ENCODE peak calls at places on chromosomes 13 and 19, in four cellular contexts. One of them, this sample, is unnamed.

GRCh38 chr13:113138792-113139551 is 16.4 kb downstream of the F10 start:
- DNase-seq in tibial nerve: no peak
- DNase-seq in breast epithelium: no peak
- DNase-seq in osteoblast: peak; percentile 49
- DNase-seq in this sample: no peak

GRCh38 chr13:51731759-51732158 is 72.2 kb downstream of the DHRS12 start:
- DNase-seq in tibial nerve: no peak
- DNase-seq in breast epithelium: no peak
- DNase-seq in osteoblast: peak; percentile 77
- DNase-seq in this sample: no peak

GRCh38 chr13:45162821-45163220 is 38.0 kb downstream of the KCTD4 start:
- DNase-seq in tibial nerve: no peak
- DNase-seq in breast epithelium: no peak
- DNase-seq in osteoblast: peak; percentile 84
- DNase-seq in this sample: no peak

GRCh38 chr13:48144413-48145035 is 49.6 kb upstream of the MED4 start:
- DNase-seq in tibial nerve: no peak
- DNase-seq in breast epithelium: no peak
- DNase-seq in osteoblast: peak; percentile 23
- DNase-seq in this sample: peak; percentile 37

GRCh38 chr19:53504903-53505302 is 33.0 kb upstream of the ZNF331 start:
- DNase-seq in tibial nerve: no peak
- DNase-seq in breast epithelium: no peak
- DNase-seq in osteoblast: peak; percentile 19
- DNase-seq in this sample: no peak

GRCh38 chr13:59374720-59375119 is 789.0 kb downstream of the DIAPH3 start:
- DNase-seq in tibial nerve: no peak
- DNase-seq in breast epithelium: no peak
- DNase-seq in osteoblast: no peak
- DNase-seq in this sample: no peak

GRCh38 chr13:25137624-25137892 is 34.5 kb downstream of the AMER2 start:
- DNase-seq in tibial nerve: no peak
- DNase-seq in breast epithelium: no peak
- DNase-seq in osteoblast: no peak
- DNase-seq in this sample: no peak

GRCh38 chr13:37453246-37453645 is 145.3 kb downstream of the POSTN start:
- DNase-seq in tibial nerve: no peak
- DNase-seq in breast epithelium: no peak
- DNase-seq in osteoblast: no peak
- DNase-seq in this sample: no peak

GRCh38 chr19:49767967-49768581 is 1.3 kb downstream of the AP2A1 start:
- DNase-seq in tibial nerve: no peak
- DNase-seq in breast epithelium: no peak
- DNase-seq in osteoblast: no peak
- DNase-seq in this sample: no peak

GRCh38 chr13:41244555-41244954 is 18.8 kb downstream of the MTRF1 start:
- DNase-seq in tibial nerve: no peak
- DNase-seq in breast epithelium: no peak
- DNase-seq in osteoblast: no peak
- DNase-seq in this sample: no peak

GRCh38 chr19:35641515-35642151 is at the start of gene ETV2:
- DNase-seq in tibial nerve: no peak
- DNase-seq in breast epithelium: no peak
- DNase-seq in osteoblast: peak; percentile 77
- DNase-seq in this sample: peak; percentile 44

GRCh38 chr19:572140-572890 is at the start of gene BSG:
- DNase-seq in tibial nerve: peak; percentile 97
- DNase-seq in breast epithelium: peak; percentile 98
- DNase-seq in osteoblast: peak; percentile 100
- DNase-seq in this sample: peak; percentile 99

GRCh38 chr13:88376762-88377388 is 705.7 kb downstream of the SLITRK5 start:
- DNase-seq in tibial nerve: no peak
- DNase-seq in breast epithelium: no peak
- DNase-seq in osteoblast: no peak
- DNase-seq in this sample: no peak

GRCh38 chr19:41701401-41702075 is 6.9 kb upstream of the CEACAM5 start:
- DNase-seq in tibial nerve: no peak
- DNase-seq in breast epithelium: no peak
- DNase-seq in osteoblast: no peak
- DNase-seq in this sample: no peak

GRCh38 chr19:28466107-28467045 is 746.6 kb downstream of the UQCRFS1 start:
- DNase-seq in tibial nerve: peak; percentile 82
- DNase-seq in breast epithelium: no peak
- DNase-seq in osteoblast: peak; percentile 79
- DNase-seq in this sample: peak; percentile 52

GRCh38 chr19:53849237-53849676 is 18.4 kb upstream of the MYADM start:
- DNase-seq in tibial nerve: peak; percentile 15
- DNase-seq in breast epithelium: no peak
- DNase-seq in osteoblast: peak; percentile 35
- DNase-seq in this sample: no peak

GRCh38 chr13:51643882-51644281 is 59.6 kb downstream of the WDFY2 start:
- DNase-seq in tibial nerve: no peak
- DNase-seq in breast epithelium: no peak
- DNase-seq in osteoblast: peak; percentile 51
- DNase-seq in this sample: no peak

GRCh38 chr19:19459099-19459498 is 53.6 kb downstream of the GATAD2A start:
- DNase-seq in tibial nerve: no peak
- DNase-seq in breast epithelium: no peak
- DNase-seq in osteoblast: no peak
- DNase-seq in this sample: peak; percentile 41

GRCh38 chr13:40340368-40341085 is 325.9 kb downstream of the FOXO1 start:
- DNase-seq in tibial nerve: no peak
- DNase-seq in breast epithelium: no peak
- DNase-seq in osteoblast: no peak
- DNase-seq in this sample: no peak

GRCh38 chr13:39038569-39038898 is 278 bp downstream of the NHLRC3 start:
- DNase-seq in tibial nerve: no peak
- DNase-seq in breast epithelium: no peak
- DNase-seq in osteoblast: peak; percentile 22
- DNase-seq in this sample: peak; percentile 62

GRCh38 chr13:64675256-64675892 is 2554.8 kb downstream of the PCDH9 start:
- DNase-seq in tibial nerve: no peak
- DNase-seq in breast epithelium: no peak
- DNase-seq in osteoblast: peak; percentile 43
- DNase-seq in this sample: no peak

GRCh38 chr13:75798353-75799245 is 162.5 kb downstream of the LMO7 start:
- DNase-seq in tibial nerve: no peak
- DNase-seq in breast epithelium: no peak
- DNase-seq in osteoblast: no peak
- DNase-seq in this sample: no peak

GRCh38 chr13:36244990-36245389 is 30.6 kb upstream of the SOHLH2 start:
- DNase-seq in tibial nerve: no peak
- DNase-seq in breast epithelium: no peak
- DNase-seq in osteoblast: no peak
- DNase-seq in this sample: no peak

GRCh38 chr19:18072335-18072734 is 14.4 kb downstream of the IL12RB1 start:
- DNase-seq in tibial nerve: no peak
- DNase-seq in breast epithelium: no peak
- DNase-seq in osteoblast: no peak
- DNase-seq in this sample: no peak

GRCh38 chr13:27406178-27406939 is 18.1 kb upstream of the GTF3A start:
- DNase-seq in tibial nerve: peak; percentile 17
- DNase-seq in breast epithelium: no peak
- DNase-seq in osteoblast: no peak
- DNase-seq in this sample: peak; percentile 44

GRCh38 chr13:27403252-27403678 is 21.2 kb upstream of the GTF3A start:
- DNase-seq in tibial nerve: no peak
- DNase-seq in breast epithelium: no peak
- DNase-seq in osteoblast: peak; percentile 85
- DNase-seq in this sample: no peak

GRCh38 chr13:27405521-27406134 is 18.8 kb upstream of the GTF3A start:
- DNase-seq in tibial nerve: no peak
- DNase-seq in breast epithelium: no peak
- DNase-seq in osteoblast: no peak
- DNase-seq in this sample: no peak

GRCh38 chr13:27403727-27404385 is 20.6 kb upstream of the GTF3A start:
- DNase-seq in tibial nerve: no peak
- DNase-seq in breast epithelium: no peak
- DNase-seq in osteoblast: no peak
- DNase-seq in this sample: no peak

DNA sequence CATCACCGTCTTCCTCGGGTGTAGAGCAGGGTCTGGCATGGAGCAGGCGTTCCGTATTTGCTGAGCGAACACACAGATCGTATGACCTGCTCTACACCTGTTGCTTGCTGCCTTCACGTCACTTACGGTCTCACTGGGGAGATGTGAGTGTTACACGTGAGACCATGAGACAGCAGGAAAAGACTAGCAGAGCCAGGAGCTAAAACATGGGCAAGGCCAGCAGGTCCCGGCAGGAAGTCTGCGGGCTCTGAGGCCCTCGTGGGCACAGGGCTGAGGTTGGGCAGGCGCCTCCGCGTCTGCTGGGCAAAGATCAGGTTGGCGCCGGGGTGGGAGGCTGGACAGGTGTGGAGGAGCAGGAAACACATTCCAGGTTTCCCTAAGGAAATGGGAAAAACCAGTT is 19.7 kb upstream of the GTF3A start:
- DNase-seq in tibial nerve: no peak
- DNase-seq in breast epithelium: no peak
- DNase-seq in osteoblast: no peak
- DNase-seq in this sample: no peak
- H3K27ac ChIP-seq in tibial nerve: no peak overlapping the region
- H3K27ac ChIP-seq in breast epithelium: no peak overlapping the region
- H3K27ac ChIP-seq in osteoblast: no peak overlapping the region
- H3K27ac ChIP-seq in this sample: no peak overlapping the region

DNA sequence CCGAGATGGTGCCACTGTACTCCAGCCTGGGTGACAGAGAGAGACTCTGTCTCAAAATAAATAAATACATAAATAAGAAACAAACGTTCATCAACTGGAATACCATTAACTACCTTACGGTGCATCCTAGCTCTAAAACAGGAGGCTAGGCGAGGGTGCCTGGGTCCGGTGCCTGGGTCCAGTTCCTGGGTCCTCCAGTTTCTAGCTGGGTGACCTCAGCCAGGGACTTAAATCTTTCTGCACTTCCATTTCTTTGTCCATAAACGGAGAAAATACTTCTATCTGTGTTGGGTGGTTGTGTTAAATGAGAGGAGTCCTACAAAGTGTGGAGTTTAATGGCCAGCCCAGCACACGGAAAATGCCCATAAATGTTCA is 34.0 kb downstream of the RFX2 start:
- DNase-seq in tibial nerve: no peak
- DNase-seq in breast epithelium: no peak
- DNase-seq in osteoblast: no peak
- DNase-seq in this sample: no peak
- H3K4me1 ChIP-seq in tibial nerve: peaks cover 5% of the 10 kb centered on the region
- H3K4me1 ChIP-seq in breast epithelium: no peaks in the 10 kb centered on the region
- H3K4me1 ChIP-seq in osteoblast: peaks cover 20% of the 10 kb centered on the region
- H3K4me1 ChIP-seq in this sample: no peaks in the 10 kb centered on the region

GRCh38 chr19:7624810-7625209 is 4.5 kb downstream of the XAB2 start:
- DNase-seq in tibial nerve: no peak
- DNase-seq in breast epithelium: no peak
- DNase-seq in osteoblast: no peak
- DNase-seq in this sample: no peak

GRCh38 chr19:7623725-7624603 is 5.4 kb downstream of the XAB2 start:
- DNase-seq in tibial nerve: no peak
- DNase-seq in breast epithelium: no peak
- DNase-seq in osteoblast: no peak
- DNase-seq in this sample: no peak

GRCh38 chr19:7620442-7621412 is 8.6 kb downstream of the XAB2 start:
- DNase-seq in tibial nerve: no peak
- DNase-seq in breast epithelium: no peak
- DNase-seq in osteoblast: no peak
- DNase-seq in this sample: no peak

GRCh38 chr19:7625763-7626372 is 3.5 kb downstream of the XAB2 start:
- DNase-seq in tibial nerve: no peak
- DNase-seq in breast epithelium: no peak
- DNase-seq in osteoblast: no peak
- DNase-seq in this sample: no peak

DNA sequence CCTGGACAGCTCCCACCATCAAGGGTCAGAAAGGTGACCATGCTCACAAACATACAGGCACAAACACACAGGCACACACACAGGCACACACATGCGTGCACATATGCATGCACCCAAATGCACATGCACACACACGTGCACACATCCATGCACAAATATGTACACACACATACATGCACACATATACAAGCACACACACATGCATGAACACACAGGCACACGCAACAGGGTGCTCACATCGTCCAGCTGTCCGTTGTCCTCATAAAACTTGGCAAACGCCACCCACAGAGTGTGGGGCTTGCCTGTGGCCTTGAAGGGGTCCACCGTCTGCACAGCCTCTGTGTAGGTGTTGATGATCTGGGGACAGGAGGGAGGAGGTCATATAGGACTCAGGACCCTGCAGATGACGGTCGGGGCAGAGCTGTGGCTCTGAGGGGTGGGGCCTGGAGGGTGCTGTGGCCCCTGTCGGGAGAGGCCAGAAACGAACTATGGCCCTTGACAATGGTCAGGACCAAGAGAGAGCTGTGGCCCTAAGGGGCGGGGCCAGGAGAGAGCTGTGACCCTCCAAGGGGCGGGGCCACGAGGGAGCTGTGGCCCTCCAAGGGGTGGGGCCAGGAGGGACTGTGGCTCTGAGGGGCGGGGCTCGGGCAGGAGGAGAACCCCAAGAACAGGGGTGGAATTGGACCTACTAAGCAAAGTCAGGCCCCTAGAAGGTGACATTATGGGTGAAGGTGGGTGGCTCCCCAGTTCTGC is 6.2 kb downstream of the XAB2 start:
- DNase-seq in tibial nerve: no peak
- DNase-seq in breast epithelium: no peak
- DNase-seq in osteoblast: no peak
- DNase-seq in this sample: no peak
- H3K36me3 ChIP-seq in tibial nerve: peaks cover 12% of the 10 kb centered on the region
- H3K36me3 ChIP-seq in breast epithelium: peaks cover 8% of the 10 kb centered on the region
- H3K36me3 ChIP-seq in osteoblast: peaks cover 19% of the 10 kb centered on the region
- H3K36me3 ChIP-seq in this sample: peaks cover 37% of the 10 kb centered on the region

GRCh38 chr13:33193428-33193974 is 92.1 kb downstream of the STARD13 start:
- DNase-seq in tibial nerve: no peak
- DNase-seq in breast epithelium: no peak
- DNase-seq in osteoblast: no peak
- DNase-seq in this sample: no peak

GRCh38 chr13:33195693-33196464 is 89.7 kb downstream of the STARD13 start:
- DNase-seq in tibial nerve: no peak
- DNase-seq in breast epithelium: no peak
- DNase-seq in osteoblast: no peak
- DNase-seq in this sample: no peak

GRCh38 chr13:33199282-33199850 is 86.2 kb downstream of the STARD13 start:
- DNase-seq in tibial nerve: no peak
- DNase-seq in breast epithelium: no peak
- DNase-seq in osteoblast: no peak
- DNase-seq in this sample: no peak

GRCh38 chr13:33194820-33195692 is 90.5 kb downstream of the STARD13 start:
- DNase-seq in tibial nerve: peak; percentile 42
- DNase-seq in breast epithelium: no peak
- DNase-seq in osteoblast: no peak
- DNase-seq in this sample: no peak

DNA sequence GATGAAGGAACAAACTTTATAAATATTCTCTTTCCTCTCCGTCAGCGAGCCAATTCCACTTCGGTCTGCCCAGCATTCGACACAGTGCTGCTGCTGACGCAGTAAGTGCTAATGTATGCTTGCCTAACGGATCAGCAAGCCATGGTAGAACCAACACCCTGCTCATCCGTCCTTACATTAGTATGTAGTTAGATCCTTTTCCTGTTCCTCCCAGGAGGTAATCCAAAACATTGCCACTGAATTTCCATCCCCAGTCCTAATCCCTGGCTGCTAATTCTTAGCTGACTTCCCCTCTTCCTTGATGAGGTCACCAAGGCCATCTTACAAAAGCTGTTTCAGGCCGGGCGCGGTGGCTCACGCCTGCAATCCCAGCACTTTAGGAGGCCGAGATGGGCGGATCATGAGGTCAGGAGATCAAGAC is 88.0 kb downstream of the STARD13 start:
- DNase-seq in tibial nerve: no peak
- DNase-seq in breast epithelium: no peak
- DNase-seq in osteoblast: no peak
- DNase-seq in this sample: no peak
- H3K27ac ChIP-seq in tibial nerve: peak overlapping the region; percentile 84
- H3K27ac ChIP-seq in breast epithelium: peak overlapping the region; percentile 5
- H3K27ac ChIP-seq in osteoblast: peak overlapping the region; percentile 98
- H3K27ac ChIP-seq in this sample: no peak overlapping the region